ENCODE peak calls at places on chromosomes 5 and 9, in four cellular contexts. D, H, F and J are unnamed samples.

GRCh38 chr5:144336619-144337018 is 165.9 kb downstream of the KCTD16 start:
- DNase-seq in H (no peak), D (no peak), F (no peak), J (no peak)

GRCh38 chr9:83432104-83432627 is 106.0 kb downstream of the FRMD3 start:
- DNase-seq in H (peak), F (no peak), D (peak), J (peak)

GRCh38 chr5:162990063-162990462 is 447.3 kb upstream of the CCNG1 start:
- DNase-seq in D (no peak), F (no peak), H (no peak), J (peak)

GRCh38 chr9:118669986-118670385 is 699.2 kb downstream of the BRINP1 start:
- DNase-seq in F (no peak), H (no peak), D (no peak), J (no peak)

GRCh38 chr5:136840601-136841000 is 475.3 kb upstream of the TRPC7 start:
- DNase-seq in F (no peak), H (no peak), D (no peak), J (no peak)

GRCh38 chr5:178416919-178417318 is 173.3 kb downstream of the COL23A1 start:
- DNase-seq in H (no peak), D (peak), F (peak), J (no peak)

GRCh38 chr5:13939647-13940046 is 4.8 kb downstream of the DNAH5 start:
- DNase-seq in F (no peak), D (no peak), H (no peak), J (no peak)

GRCh38 chr9:91120200-91120599 is 241.5 kb downstream of the AUH start:
- DNase-seq in F (no peak), H (no peak), D (no peak), J (no peak)

GRCh38 chr9:127561491-127562270 is 50.4 kb upstream of the STXBP1 start:
- DNase-seq in D (peak), H (no peak), F (peak), J (peak)

GRCh38 chr9:32554107-32554506 is 1.7 kb upstream of the TOPORS start:
- DNase-seq in D (no peak), F (peak), H (no peak), J (no peak)

GRCh38 chr5:121273818-121274433 is 577.8 kb upstream of the FTMT start:
- DNase-seq in H (no peak), D (no peak), F (peak), J (peak)

GRCh38 chr9:119959846-119960545 is 590.8 kb upstream of the BRINP1 start:
- DNase-seq in F (no peak), H (no peak), D (no peak), J (no peak)

GRCh38 chr9:89879276-89879675 is 274.5 kb downstream of the GADD45G start:
- DNase-seq in H (peak), D (no peak), F (no peak), J (no peak)

GRCh38 chr5:18792145-18792544 is 1157.9 kb downstream of the TAF11L14 start:
- DNase-seq in D (no peak), H (no peak), F (no peak), J (no peak)

DNA sequence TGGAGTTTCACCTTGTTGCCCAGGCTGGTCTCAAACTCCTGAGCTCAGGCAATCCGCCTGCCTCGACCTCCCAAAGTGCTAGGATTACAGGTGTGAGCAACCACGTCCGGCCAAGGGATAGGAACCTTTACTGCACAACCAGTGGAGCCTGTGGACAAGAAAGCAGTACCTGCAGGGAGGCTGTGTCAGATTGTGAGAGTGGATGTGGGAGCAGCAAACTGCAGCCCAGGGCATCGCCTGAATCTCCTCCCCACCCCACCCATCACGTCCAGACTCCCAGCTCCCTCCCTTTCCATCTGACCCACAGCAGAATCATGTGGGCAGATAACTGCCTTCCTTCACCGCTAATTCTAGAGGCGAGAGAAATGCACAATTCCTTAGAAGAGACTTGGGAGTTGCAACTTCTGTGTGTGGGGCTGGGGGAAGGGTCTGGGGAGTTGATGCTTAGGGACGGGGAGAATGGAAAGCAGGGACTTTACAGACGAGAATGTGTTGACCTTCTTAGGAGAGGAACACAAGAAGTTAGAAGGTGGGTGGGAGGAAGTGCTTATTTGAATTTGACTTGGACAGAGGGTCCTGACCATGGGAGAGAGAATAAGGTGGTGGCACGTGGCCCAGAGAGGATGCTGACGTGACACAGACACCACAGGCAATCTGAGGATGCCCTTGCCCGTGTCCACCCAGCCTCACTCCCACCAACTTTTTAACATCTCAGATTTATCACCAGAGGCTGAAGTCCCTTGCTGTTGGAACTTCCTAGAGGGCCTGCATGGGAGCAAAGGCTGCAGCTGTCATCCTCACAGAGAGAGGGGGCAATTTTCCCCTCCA is 4.5 kb upstream of the LCP2 start:
- DNase-seq in D (no peak), H (no peak), F (no peak), J (no peak)
- H3K56ac ChIP-seq in D (no peak), H (no peak), F (no peak), J (no peak)

GRCh38 chr9:134162926-134163373 is 1.4 kb downstream of the RNU6ATAC start:
- DNase-seq in H (peak), D (peak), F (no peak), J (no peak)
- H3K23ac ChIP-seq in H (no peak), D (no peak), F (no peak), J (no peak)

GRCh38 chr5:87126869-87127268 is 140.8 kb upstream of the RASA1 start:
- DNase-seq in D (no peak), H (no peak), F (no peak), J (no peak)
- H3K56ac ChIP-seq in D (no peak), H (no peak), F (no peak), J (no peak)

GRCh38 chr9:136092353-136092650 is 2.8 kb downstream of the NACC2 start:
- DNase-seq in D (no peak), F (no peak), H (no peak), J (no peak)

GRCh38 chr9:136090768-136091581 is 4.1 kb downstream of the NACC2 start:
- DNase-seq in F (no peak), H (peak), D (peak), J (no peak)

GRCh38 chr9:136092741-136093140 is 2.3 kb downstream of the NACC2 start:
- DNase-seq in H (no peak), D (no peak), F (no peak), J (no peak)

GRCh38 chr9:136090060-136090735 is 4.9 kb downstream of the NACC2 start:
- DNase-seq in H (peak), D (no peak), F (no peak), J (no peak)

DNA sequence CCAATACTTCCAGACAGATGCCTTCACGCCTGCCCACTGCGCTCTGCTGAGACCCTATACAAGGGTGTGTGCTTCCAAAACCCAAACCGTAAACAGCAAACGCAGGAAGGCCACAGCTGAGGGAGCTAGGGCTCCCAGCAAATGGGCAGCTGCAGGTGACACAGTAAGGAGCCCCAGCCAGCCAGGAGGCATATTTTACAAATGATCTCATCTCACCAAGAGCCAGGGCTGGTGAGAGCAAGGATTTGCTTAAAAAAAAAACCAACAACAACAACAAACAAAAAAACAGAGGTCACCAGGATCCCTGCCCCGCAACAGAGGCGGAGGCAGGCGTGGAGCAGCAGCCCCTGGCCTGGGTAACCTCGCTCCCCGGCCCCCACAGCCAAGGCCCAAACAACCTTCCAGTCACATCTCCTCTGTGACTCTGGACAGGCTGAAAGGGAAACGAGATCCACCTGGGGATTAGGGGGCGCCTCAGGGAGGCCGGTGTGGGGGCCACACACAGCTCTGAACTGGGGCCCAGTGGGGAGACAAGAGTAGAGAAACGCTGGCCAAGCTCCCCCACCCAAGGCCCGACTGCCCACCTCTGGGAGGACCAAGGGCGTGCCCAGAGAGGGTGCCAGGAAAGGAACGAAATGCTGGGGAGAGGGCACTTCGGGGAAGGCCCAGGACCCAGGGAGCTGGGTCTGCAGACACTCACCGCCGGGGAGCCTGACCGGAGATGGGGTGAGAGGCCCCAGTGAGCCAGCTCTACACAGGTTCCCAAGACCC is 3.3 kb downstream of the NACC2 start:
- DNase-seq in F (peak), D (no peak), H (peak), J (peak)
- H3K23ac ChIP-seq in F (no peak), D (no peak), H (no peak), J (no peak)

GRCh38 chr9:105171076-105171475 is 73.4 kb upstream of the SLC44A1 start:
- DNase-seq in F (no peak), D (no peak), H (no peak), J (peak)
- H3K56ac ChIP-seq in F (no peak), D (no peak), H (no peak), J (no peak)

DNA sequence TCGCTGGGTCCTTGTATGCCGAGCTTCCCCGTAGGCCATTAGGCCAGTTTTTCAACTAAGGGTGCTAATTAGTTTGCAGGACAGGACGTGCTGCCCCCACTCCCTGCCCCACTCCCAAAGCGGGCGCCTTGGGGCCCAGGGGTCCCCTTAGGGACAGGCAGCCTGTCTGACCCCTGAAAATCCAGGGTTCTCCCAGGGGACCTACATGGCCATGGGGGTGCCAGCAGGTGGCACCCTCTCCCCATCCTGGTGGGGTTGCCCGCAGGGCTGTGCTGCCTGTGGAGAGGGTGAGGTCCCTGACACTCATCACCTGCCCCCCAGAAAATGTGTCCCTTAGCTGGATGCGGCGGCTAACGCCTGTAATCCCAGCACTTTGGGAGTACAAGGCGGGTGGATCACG is 8.5 kb upstream of the CCDC187 start:
- DNase-seq in H (no peak), D (no peak), F (peak), J (no peak)
- H3K23ac ChIP-seq in H (no peak), D (no peak), F (no peak), J (no peak)

DNA sequence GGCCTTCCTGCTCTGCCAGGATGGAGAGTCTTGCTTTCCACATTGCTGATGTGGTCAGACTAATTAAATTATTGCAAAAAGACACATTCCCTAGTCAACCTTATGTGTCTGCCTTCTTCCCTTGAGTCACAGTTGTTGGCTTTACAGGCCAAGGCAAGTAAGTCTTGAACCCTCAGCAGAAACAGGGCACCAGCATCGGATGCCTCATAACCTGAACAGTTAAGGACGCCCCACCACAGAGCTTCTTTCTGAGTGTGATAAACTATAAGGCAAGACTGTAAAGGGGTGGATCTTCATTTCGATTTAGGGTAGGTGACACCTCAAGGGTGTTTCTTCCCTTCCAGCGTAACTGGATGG is 670 bp upstream of the KIF2A start:
- DNase-seq in H (no peak), D (no peak), F (no peak), J (no peak)
- H3K56ac ChIP-seq in H (no peak), D (no peak), F (no peak), J (peak)